ENCODE peak calls at places on chromosomes 2 and 18, in six cellular contexts. N is uterus, X is heart left ventricle, O is tibial artery, C is astrocyte of the cerebellum, V is cardiac muscle cell. D is an unnamed sample.

GRCh38 chr18:56001576-56001975 is 413.6 kb upstream of the TCF4 start:
- DNase-seq in C (peak; percentile 37), N (no peak), X (no peak), O (no peak), V (no peak), D (no peak)

GRCh38 chr2:201795608-201796477 is 10.5 kb upstream of the CDK15 start:
- DNase-seq in N (no peak), V (peak; percentile 69), O (no peak), X (peak; percentile 18), C (no peak), D (peak; percentile 31)

GRCh38 chr18:47215554-47216138 is 35.8 kb downstream of the SKOR2 start:
- DNase-seq in O (no peak), C (peak; percentile 45), V (peak; percentile 61), X (no peak), N (no peak), D (peak; percentile 51)

GRCh38 chr2:217277646-217278048 is 417.8 kb upstream of the TNP1 start:
- DNase-seq in N (no peak), X (peak; percentile 12), V (no peak), C (peak; percentile 69), O (no peak), D (no peak)

GRCh38 chr2:230319211-230319862 is 7.7 kb upstream of the SP140L start:
- DNase-seq in V (no peak), C (no peak), N (no peak), O (no peak), X (no peak), D (peak; percentile 90)

GRCh38 chr2:27435628-27436027 is 6.6 kb upstream of the KRTCAP3 start:
- DNase-seq in N (no peak), X (no peak), O (no peak), V (no peak), C (no peak), D (no peak)

GRCh38 chr2:113700186-113700841 is 56.1 kb downstream of the SLC35F5 start:
- DNase-seq in C (no peak), O (no peak), N (no peak), X (peak; percentile 40), V (peak; percentile 20), D (peak; percentile 90)

GRCh38 chr2:218152777-218153176 is 14.0 kb downstream of the CXCR1 start:
- DNase-seq in X (no peak), C (no peak), O (no peak), N (no peak), V (no peak), D (no peak)

GRCh38 chr2:231364961-231365810 is 30.3 kb upstream of the B3GNT7 start:
- DNase-seq in C (peak; percentile 11), N (no peak), V (no peak), X (no peak), O (no peak), D (no peak)

GRCh38 chr2:25700221-25700660 is 26.9 kb upstream of the DTNB start:
- DNase-seq in V (peak; percentile 34), X (no peak), C (no peak), O (no peak), N (no peak), D (peak; percentile 38)

GRCh38 chr18:47283476-47283875 is 32.0 kb upstream of the SKOR2 start:
- DNase-seq in O (no peak), V (peak; percentile 40), N (no peak), X (no peak), C (no peak), D (peak; percentile 20)

GRCh38 chr2:130790808-130791616 is 35.7 kb downstream of the AMER3 start:
- DNase-seq in C (no peak), O (no peak), N (no peak), V (no peak), X (no peak), D (no peak)

GRCh38 chr2:223720367-223720766 is 117.0 kb downstream of the AP1S3 start:
- DNase-seq in O (no peak), C (no peak), N (no peak), V (no peak), X (no peak), D (no peak)

GRCh38 chr18:80109676-80110078 is 615 bp downstream of the ADNP2 start:
- DNase-seq in N (peak; percentile 33), O (no peak), V (peak; percentile 61), C (no peak), X (peak; percentile 53), D (peak; percentile 23)

GRCh38 chr2:669323-669722 is 7.9 kb downstream of the TMEM18 start:
- DNase-seq in V (no peak), N (no peak), X (no peak), C (peak; percentile 44), O (no peak), D (no peak)

GRCh38 chr2:34652636-34653035 is 1053.5 kb upstream of the FAM98A start:
- DNase-seq in X (no peak), O (no peak), V (peak; percentile 82), N (no peak), C (peak; percentile 12), D (peak; percentile 4)

GRCh38 chr18:48084041-48084757 is 153.7 kb upstream of the SMAD2 start:
- DNase-seq in X (no peak), O (no peak), C (no peak), V (no peak), N (no peak), D (no peak)

GRCh38 chr2:75241696-75242095 is 42.4 kb upstream of the TACR1 start:
- DNase-seq in N (no peak), O (no peak), C (no peak), X (no peak), V (no peak), D (peak; percentile 48)

GRCh38 chr18:12837747-12838146 is 46.3 kb downstream of the PTPN2 start:
- DNase-seq in N (no peak), X (no peak), V (no peak), O (no peak), C (no peak), D (no peak)

GRCh38 chr2:25032094-25032493 is 9.8 kb upstream of the EFR3B start:
- DNase-seq in X (no peak), O (no peak), N (no peak), C (no peak), V (no peak), D (no peak)

GRCh38 chr18:30093376-30093775 is 949.2 kb downstream of the DSC3 start:
- DNase-seq in N (no peak), V (no peak), O (no peak), C (no peak), X (no peak), D (no peak)

GRCh38 chr2:206543073-206543472 is 99.2 kb upstream of the FAM237A start:
- DNase-seq in C (no peak), N (no peak), X (no peak), O (no peak), V (no peak), D (no peak)

GRCh38 chr2:222655406-222655747 is 515 bp downstream of the FARSB start:
- DNase-seq in V (peak; percentile 48), N (no peak), C (no peak), O (no peak), X (no peak), D (peak; percentile 46)

GRCh38 chr2:83017366-83018090 is 1441.6 kb downstream of the SUCLG1 start:
- DNase-seq in V (no peak), O (no peak), N (no peak), X (no peak), C (no peak), D (no peak)

GRCh38 chr2:2326653-2327052 is 4.4 kb downstream of the MYT1L start:
- DNase-seq in V (no peak), O (no peak), C (no peak), X (no peak), N (no peak), D (no peak)

GRCh38 chr2:210190345-210190744 is 19.1 kb upstream of the KANSL1L start:
- DNase-seq in X (no peak), C (no peak), N (no peak), V (no peak), O (no peak), D (no peak)

GRCh38 chr2:210199186-210199765 is 26.0 kb downstream of the ACADL start:
- DNase-seq in X (no peak), C (peak; percentile 15), V (peak; percentile 34), N (no peak), O (no peak), D (peak; percentile 29)

GRCh38 chr2:210198326-210198725 is 26.9 kb downstream of the ACADL start:
- DNase-seq in C (peak; percentile 19), X (no peak), O (no peak), N (no peak), V (no peak), D (no peak)

GRCh38 chr2:210199854-210200253 is 25.4 kb downstream of the ACADL start:
- DNase-seq in C (no peak), V (no peak), X (no peak), O (no peak), N (no peak), D (no peak)

DNA sequence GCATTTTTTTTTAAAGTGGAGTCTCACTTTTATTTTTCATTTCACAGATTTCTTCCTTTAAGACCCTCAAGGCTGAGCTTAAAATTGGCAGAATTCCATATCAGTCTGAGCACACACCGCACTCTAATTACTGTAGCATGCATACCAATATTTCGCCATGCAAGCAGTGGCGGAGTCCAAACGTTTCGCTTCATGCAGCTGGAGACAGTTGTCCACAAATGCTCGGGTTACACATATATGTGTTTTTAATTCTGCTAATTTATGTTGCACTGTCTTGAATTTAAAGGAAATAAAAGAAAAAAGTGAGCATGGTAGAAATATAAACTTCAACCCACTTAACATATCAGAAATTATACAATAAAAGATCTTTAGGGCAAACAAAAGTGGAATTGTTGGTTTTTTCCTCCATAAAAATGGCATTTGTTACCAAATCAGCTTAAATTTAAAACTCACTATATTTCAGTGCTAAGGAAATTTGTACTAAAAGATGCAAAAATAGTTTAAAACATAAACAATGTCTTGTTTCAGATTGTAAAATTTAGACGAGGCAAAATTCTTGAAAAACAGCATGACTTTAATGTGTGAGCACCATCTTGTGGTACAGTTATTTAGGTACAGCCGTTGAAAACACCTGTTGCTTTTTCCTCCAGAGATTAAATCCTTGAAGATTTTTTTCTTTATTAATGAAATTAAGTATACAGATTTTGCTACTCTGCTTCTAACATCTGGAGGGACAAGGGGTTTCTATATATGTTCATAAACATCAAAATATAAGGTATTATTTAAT is 24.1 kb upstream of the KANSL1L start:
- DNase-seq in V (peak; percentile 55), X (no peak), N (no peak), O (no peak), C (peak; percentile 41), D (peak; percentile 53)
- TF ChIP-seq CTCF in V (peak; percentile 64), X (peak; percentile 63), N (peak; percentile 69), O (peak; percentile 56), C (peak; percentile 41), D (peak; percentile 51)

DNA sequence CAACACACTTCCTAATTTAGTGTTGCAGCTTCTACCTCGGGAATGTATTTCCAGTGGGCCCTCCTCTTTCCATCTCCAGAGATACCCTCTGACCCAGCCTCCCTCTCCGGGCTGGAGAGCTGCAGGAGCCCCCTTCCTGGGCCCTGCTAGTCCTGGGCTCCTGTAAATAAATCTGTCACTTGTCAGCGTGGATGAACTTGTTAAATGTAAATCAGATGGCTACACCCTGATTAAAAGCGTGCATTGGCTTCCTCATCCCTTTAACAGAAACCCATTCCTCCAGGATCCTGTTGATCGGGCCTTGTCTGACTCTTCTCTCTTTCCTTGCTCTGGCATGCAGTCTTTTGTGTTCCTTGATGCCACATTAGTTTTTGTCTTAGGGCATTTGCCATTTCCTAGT is 2.4 kb downstream of the ZNF236 start:
- DNase-seq in X (no peak), N (no peak), O (no peak), C (no peak), V (no peak), D (no peak)
- H3K4me3 ChIP-seq in X (no peak overlapping the region), N (no peak overlapping the region), O (no peak overlapping the region), C (no peak overlapping the region), V (no peak overlapping the region), D (no peak overlapping the region)

GRCh38 chr18:34821669-34822210 is 111.6 kb downstream of the DTNA start:
- DNase-seq in V (no peak), X (no peak), O (no peak), C (no peak), N (no peak), D (no peak)
- TF ChIP-seq CTCF in V (no peak), X (no peak), O (no peak), C (peak; percentile 15), N (no peak), D (no peak)

GRCh38 chr2:85753035-85753524 is 711 bp upstream of the ATOH8 start:
- DNase-seq in N (no peak), O (no peak), V (no peak), X (no peak), C (no peak), D (no peak)
- H3K4me3 ChIP-seq in N (peak overlapping the region; percentile 68), O (peak overlapping the region; percentile 92), V (peak overlapping the region; percentile 47), X (peak overlapping the region; percentile 76), C (peak overlapping the region; percentile 90), D (no peak overlapping the region)